ENCODE peak calls at places on chromosomes 3 and 15, in six cellular contexts. One of them, this sample, is unnamed.
A peak's percentile ranks its signal among the peaks of the same experiment; 100 is the strongest.

GRCh38 chr3:50173685-50174516 is 17.5 kb upstream of the GNAT1 start:
- DNase-seq in GM23338: peak; percentile 65
- DNase-seq in prostate gland: no peak
- DNase-seq in spleen: no peak
- DNase-seq in GM12878: no peak
- DNase-seq in HL-60: peak; percentile 40
- DNase-seq in this sample: no peak

GRCh38 chr3:175713263-175713662 is 854.1 kb downstream of the NAALADL2 start:
- DNase-seq in spleen: no peak
- DNase-seq in HL-60: no peak
- DNase-seq in prostate gland: no peak
- DNase-seq in GM23338: no peak
- DNase-seq in GM12878: no peak
- DNase-seq in this sample: no peak

GRCh38 chr3:113534365-113534764 is 2.0 kb downstream of the SIDT1 start:
- DNase-seq in prostate gland: no peak
- DNase-seq in GM23338: no peak
- DNase-seq in GM12878: no peak
- DNase-seq in spleen: no peak
- DNase-seq in HL-60: no peak
- DNase-seq in this sample: no peak

GRCh38 chr3:117788086-117788485 is 1078.5 kb downstream of the TUSC7 start:
- DNase-seq in GM12878: no peak
- DNase-seq in spleen: no peak
- DNase-seq in prostate gland: no peak
- DNase-seq in HL-60: no peak
- DNase-seq in GM23338: peak; percentile 44
- DNase-seq in this sample: no peak

GRCh38 chr15:51076142-51076897 is 18.4 kb downstream of the TNFAIP8L3 start:
- DNase-seq in prostate gland: no peak
- DNase-seq in GM23338: no peak
- DNase-seq in HL-60: no peak
- DNase-seq in GM12878: no peak
- DNase-seq in spleen: no peak
- DNase-seq in this sample: no peak

GRCh38 chr3:113212155-113212844 is 943 bp downstream of the BOC start:
- DNase-seq in GM23338: peak; percentile 52
- DNase-seq in prostate gland: no peak
- DNase-seq in GM12878: no peak
- DNase-seq in HL-60: no peak
- DNase-seq in spleen: no peak
- DNase-seq in this sample: peak; percentile 92

GRCh38 chr15:66923438-66923881 is 141.9 kb upstream of the SMAD3 start:
- DNase-seq in HL-60: no peak
- DNase-seq in GM12878: no peak
- DNase-seq in prostate gland: no peak
- DNase-seq in spleen: no peak
- DNase-seq in GM23338: peak; percentile 88
- DNase-seq in this sample: no peak

GRCh38 chr3:129418041-129418973 is 10.1 kb downstream of the EFCAB12 start:
- DNase-seq in GM12878: no peak
- DNase-seq in prostate gland: no peak
- DNase-seq in spleen: no peak
- DNase-seq in HL-60: no peak
- DNase-seq in GM23338: no peak
- DNase-seq in this sample: no peak

GRCh38 chr15:31307270-31308184 is 19.1 kb upstream of the KLF13 start:
- DNase-seq in GM23338: no peak
- DNase-seq in HL-60: no peak
- DNase-seq in GM12878: no peak
- DNase-seq in prostate gland: no peak
- DNase-seq in spleen: peak; percentile 67
- DNase-seq in this sample: peak; percentile 87

GRCh38 chr3:49903451-49904424 is at the start of gene MST1R:
- DNase-seq in prostate gland: peak; percentile 74
- DNase-seq in GM23338: peak; percentile 98
- DNase-seq in spleen: peak; percentile 96
- DNase-seq in HL-60: no peak
- DNase-seq in GM12878: peak; percentile 28
- DNase-seq in this sample: no peak

GRCh38 chr3:47473391-47473790 is 2.4 kb downstream of the SCAP start:
- DNase-seq in GM23338: no peak
- DNase-seq in GM12878: no peak
- DNase-seq in spleen: no peak
- DNase-seq in prostate gland: peak; percentile 41
- DNase-seq in HL-60: no peak
- DNase-seq in this sample: no peak

GRCh38 chr3:141346839-141347238 is 21.5 kb upstream of the ZBTB38 start:
- DNase-seq in prostate gland: no peak
- DNase-seq in GM12878: no peak
- DNase-seq in spleen: no peak
- DNase-seq in HL-60: peak; percentile 10
- DNase-seq in GM23338: no peak
- DNase-seq in this sample: no peak

GRCh38 chr3:25289663-25290062 is 138.4 kb upstream of the RARB start:
- DNase-seq in spleen: no peak
- DNase-seq in GM23338: no peak
- DNase-seq in prostate gland: no peak
- DNase-seq in GM12878: no peak
- DNase-seq in HL-60: no peak
- DNase-seq in this sample: peak; percentile 3

GRCh38 chr3:42772670-42773408 is at the start of gene CCDC13:
- DNase-seq in GM23338: peak; percentile 98
- DNase-seq in prostate gland: peak; percentile 76
- DNase-seq in HL-60: peak; percentile 90
- DNase-seq in GM12878: peak; percentile 73
- DNase-seq in spleen: peak; percentile 99
- DNase-seq in this sample: peak; percentile 98

GRCh38 chr3:52019352-52020080 is 23.8 kb upstream of the RPL29 start:
- DNase-seq in prostate gland: no peak
- DNase-seq in spleen: peak; percentile 74
- DNase-seq in GM12878: no peak
- DNase-seq in GM23338: no peak
- DNase-seq in HL-60: no peak
- DNase-seq in this sample: no peak

GRCh38 chr3:40720863-40721262 is 196.1 kb downstream of the ZNF621 start:
- DNase-seq in GM12878: no peak
- DNase-seq in GM23338: no peak
- DNase-seq in prostate gland: no peak
- DNase-seq in HL-60: no peak
- DNase-seq in spleen: no peak
- DNase-seq in this sample: peak; percentile 68

GRCh38 chr3:68931406-68932149 is 769 bp downstream of the TAFA4 start:
- DNase-seq in GM12878: no peak
- DNase-seq in spleen: no peak
- DNase-seq in prostate gland: no peak
- DNase-seq in GM23338: peak; percentile 56
- DNase-seq in HL-60: no peak
- DNase-seq in this sample: no peak

GRCh38 chr15:70466305-70466704 is 297.1 kb downstream of the UACA start:
- DNase-seq in HL-60: no peak
- DNase-seq in GM23338: no peak
- DNase-seq in GM12878: no peak
- DNase-seq in prostate gland: no peak
- DNase-seq in spleen: peak; percentile 25
- DNase-seq in this sample: no peak

GRCh38 chr3:16917256-16917935 is 32.6 kb downstream of the PLCL2 start:
- DNase-seq in HL-60: no peak
- DNase-seq in spleen: no peak
- DNase-seq in prostate gland: no peak
- DNase-seq in GM12878: no peak
- DNase-seq in GM23338: no peak
- DNase-seq in this sample: no peak

GRCh38 chr3:43638594-43639447 is 17.0 kb upstream of the ANO10 start:
- DNase-seq in GM23338: peak; percentile 56
- DNase-seq in GM12878: no peak
- DNase-seq in prostate gland: no peak
- DNase-seq in HL-60: no peak
- DNase-seq in spleen: peak; percentile 78
- DNase-seq in this sample: no peak

GRCh38 chr3:18389108-18389733 is 35.9 kb downstream of the SATB1 start:
- DNase-seq in spleen: no peak
- DNase-seq in HL-60: no peak
- DNase-seq in GM12878: no peak
- DNase-seq in GM23338: peak; percentile 67
- DNase-seq in prostate gland: no peak
- DNase-seq in this sample: no peak

DNA sequence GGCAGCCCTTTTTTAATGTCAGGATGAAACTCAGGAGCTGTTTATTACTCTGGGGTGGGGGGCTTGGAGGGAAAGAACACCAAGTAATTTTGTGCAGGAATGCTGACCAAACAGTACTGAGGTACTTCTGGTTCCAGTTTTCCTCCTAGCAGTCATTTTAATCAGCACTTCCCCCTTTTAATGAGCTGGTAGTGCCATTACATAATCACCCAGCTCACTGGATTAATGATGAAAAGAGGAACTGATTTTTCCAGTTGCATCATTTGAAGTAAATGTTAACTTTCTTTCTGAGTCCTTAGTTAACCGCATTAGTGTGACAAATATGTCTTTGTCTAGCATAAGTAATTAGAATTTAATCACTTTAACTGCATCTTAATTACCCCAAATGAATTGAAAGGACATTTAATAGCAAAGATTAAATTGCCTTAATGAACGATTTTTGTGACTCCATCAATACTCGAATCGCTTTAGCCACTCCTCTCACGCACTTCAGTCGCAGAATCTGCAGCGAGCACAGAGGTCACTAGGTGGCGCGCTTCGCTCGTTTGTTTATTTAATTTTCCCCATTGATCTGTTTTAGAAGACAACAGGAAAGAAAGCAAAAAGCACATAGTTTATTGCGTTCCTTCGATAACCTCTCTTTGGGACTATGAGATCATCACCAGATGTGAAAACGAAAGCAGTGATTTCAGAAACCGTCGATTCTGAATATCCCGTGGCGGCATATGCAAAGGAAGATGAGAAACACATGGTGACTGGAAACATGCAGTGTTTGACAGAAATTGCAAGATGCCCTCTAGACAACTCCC is 9.8 kb downstream of the ONECUT1 start:
- DNase-seq in GM23338: peak; percentile 77
- DNase-seq in prostate gland: peak; percentile 33
- DNase-seq in HL-60: peak; percentile 72
- DNase-seq in GM12878: peak; percentile 39
- DNase-seq in spleen: peak; percentile 81
- DNase-seq in this sample: no peak
- H3K4me3 ChIP-seq in GM23338: peak overlapping the region; percentile 16
- H3K4me3 ChIP-seq in prostate gland: no peak overlapping the region
- H3K4me3 ChIP-seq in HL-60: peak overlapping the region; percentile 13
- H3K4me3 ChIP-seq in GM12878: no peak overlapping the region
- H3K4me3 ChIP-seq in spleen: no peak overlapping the region
- H3K4me3 ChIP-seq in this sample: peak overlapping the region; percentile 9

GRCh38 chr3:133574260-133574881 is 885 bp downstream of the CDV3 start:
- DNase-seq in GM12878: peak; percentile 58
- DNase-seq in HL-60: no peak
- DNase-seq in GM23338: peak; percentile 74
- DNase-seq in prostate gland: peak; percentile 53
- DNase-seq in spleen: peak; percentile 96
- DNase-seq in this sample: no peak
- TF ChIP-seq POLR2AphosphoS5 in GM12878: peak; percentile 86
- TF ChIP-seq POLR2AphosphoS5 in HL-60: peak; percentile 19
- TF ChIP-seq POLR2AphosphoS5 in GM23338: peak; percentile 16
- TF ChIP-seq POLR2AphosphoS5 in prostate gland: peak; percentile 24
- TF ChIP-seq POLR2AphosphoS5 in spleen: peak; percentile 85
- TF ChIP-seq POLR2AphosphoS5 in this sample: peak; percentile 70

DNA sequence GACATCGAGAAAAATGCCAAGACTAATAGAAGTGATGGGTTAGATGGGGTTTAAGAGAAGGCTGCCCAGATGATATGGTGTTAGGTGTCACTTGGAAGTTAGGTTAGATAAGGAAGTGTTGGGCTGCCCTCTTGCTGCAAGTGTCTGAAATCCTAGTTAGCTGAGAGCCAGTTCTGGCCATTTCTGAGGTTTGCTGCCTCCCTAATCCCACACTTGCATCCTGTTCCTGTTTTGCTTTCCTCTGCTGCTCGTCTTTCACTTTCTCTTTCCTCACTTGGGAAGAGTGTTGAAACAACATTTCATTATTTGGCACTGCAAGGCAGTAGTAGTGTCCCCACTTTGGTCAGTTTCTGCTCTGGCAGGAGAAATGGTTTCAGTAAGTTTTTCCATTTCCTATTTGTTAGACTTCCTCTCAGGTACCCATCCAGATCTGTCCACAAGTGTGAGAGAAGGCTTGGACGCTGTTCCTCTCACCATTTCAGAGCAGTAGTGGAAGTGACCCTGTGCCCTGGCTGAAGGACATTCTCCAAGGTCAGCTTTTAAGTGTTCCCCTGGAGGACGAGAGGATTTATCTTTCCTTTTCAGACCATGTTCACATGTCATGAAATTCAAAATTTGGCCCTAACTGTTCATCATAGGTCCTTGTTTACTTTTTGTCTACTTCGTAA is 93.3 kb downstream of the ADAMTSL3 start:
- DNase-seq in spleen: no peak
- DNase-seq in GM23338: peak; percentile 51
- DNase-seq in HL-60: no peak
- DNase-seq in GM12878: no peak
- DNase-seq in prostate gland: peak; percentile 12
- DNase-seq in this sample: no peak
- H3K4me3 ChIP-seq in spleen: no peak overlapping the region
- H3K4me3 ChIP-seq in GM23338: no peak overlapping the region
- H3K4me3 ChIP-seq in HL-60: no peak overlapping the region
- H3K4me3 ChIP-seq in GM12878: no peak overlapping the region
- H3K4me3 ChIP-seq in prostate gland: no peak overlapping the region
- H3K4me3 ChIP-seq in this sample: peak overlapping the region; percentile 22

GRCh38 chr3:11566916-11567315 is 76.8 kb downstream of the VGLL4 start:
- DNase-seq in HL-60: no peak
- DNase-seq in prostate gland: no peak
- DNase-seq in GM23338: peak; percentile 76
- DNase-seq in GM12878: no peak
- DNase-seq in spleen: no peak
- DNase-seq in this sample: no peak

GRCh38 chr3:11567516-11568467 is 75.9 kb downstream of the VGLL4 start:
- DNase-seq in spleen: no peak
- DNase-seq in GM12878: no peak
- DNase-seq in prostate gland: no peak
- DNase-seq in HL-60: no peak
- DNase-seq in GM23338: no peak
- DNase-seq in this sample: no peak

GRCh38 chr3:11569156-11569741 is 74.5 kb downstream of the VGLL4 start:
- DNase-seq in GM23338: no peak
- DNase-seq in prostate gland: no peak
- DNase-seq in GM12878: no peak
- DNase-seq in HL-60: no peak
- DNase-seq in spleen: no peak
- DNase-seq in this sample: no peak

GRCh38 chr3:11570251-11570650 is 73.5 kb downstream of the VGLL4 start:
- DNase-seq in HL-60: no peak
- DNase-seq in GM23338: no peak
- DNase-seq in spleen: no peak
- DNase-seq in GM12878: no peak
- DNase-seq in prostate gland: no peak
- DNase-seq in this sample: no peak

GRCh38 chr3:11568503-11569155 is 75.1 kb downstream of the VGLL4 start:
- DNase-seq in spleen: no peak
- DNase-seq in prostate gland: no peak
- DNase-seq in HL-60: no peak
- DNase-seq in GM23338: no peak
- DNase-seq in GM12878: no peak
- DNase-seq in this sample: no peak
- TF ChIP-seq POLR2AphosphoS5 in spleen: no peak
- TF ChIP-seq POLR2AphosphoS5 in prostate gland: no peak
- TF ChIP-seq POLR2AphosphoS5 in HL-60: no peak
- TF ChIP-seq POLR2AphosphoS5 in GM23338: no peak
- TF ChIP-seq POLR2AphosphoS5 in GM12878: no peak
- TF ChIP-seq POLR2AphosphoS5 in this sample: peak; percentile 67

GRCh38 chr3:170350515-170351413 is 6.8 kb upstream of the SKIL start:
- DNase-seq in prostate gland: no peak
- DNase-seq in HL-60: no peak
- DNase-seq in GM12878: no peak
- DNase-seq in GM23338: no peak
- DNase-seq in spleen: no peak
- DNase-seq in this sample: no peak
- H3K4me3 ChIP-seq in prostate gland: no peak overlapping the region
- H3K4me3 ChIP-seq in HL-60: no peak overlapping the region
- H3K4me3 ChIP-seq in GM12878: peak overlapping the region; percentile 44
- H3K4me3 ChIP-seq in GM23338: no peak overlapping the region
- H3K4me3 ChIP-seq in spleen: no peak overlapping the region
- H3K4me3 ChIP-seq in this sample: no peak overlapping the region